ENCODE peak calls at places on chromosomes 12 and 14, in six cellular contexts. F is GM12865, X is suprapubic skin, G is body of pancreas, W is ovary, Z is HL-60. D is an unnamed sample.

GRCh38 chr12:124379379-124379937 is 84.6 kb downstream of the RFLNA start:
- DNase-seq in W (no peak), F (no peak), X (no peak), Z (no peak), G (no peak), D (no peak)

GRCh38 chr14:76390621-76391020 is 14.7 kb downstream of the ESRRB start:
- DNase-seq in X (no peak), F (no peak), W (no peak), Z (no peak), G (no peak), D (no peak)

GRCh38 chr12:34402228-34402898 is 380.1 kb downstream of the ALG10 start:
- DNase-seq in G (no peak), Z (no peak), X (peak; percentile 29), F (no peak), W (peak; percentile 1), D (no peak)

GRCh38 chr14:31992051-31992450 is 85.1 kb upstream of the ARHGAP5 start:
- DNase-seq in W (no peak), X (no peak), F (no peak), G (no peak), Z (no peak), D (no peak)

GRCh38 chr14:104096751-104097700 is 11.5 kb downstream of the ASPG start:
- DNase-seq in W (peak; percentile 17), F (no peak), X (peak; percentile 56), G (no peak), Z (no peak), D (no peak)

GRCh38 chr14:100873083-100873482 is 30.4 kb downstream of the RTL1 start:
- DNase-seq in Z (no peak), G (no peak), W (no peak), F (no peak), X (peak; percentile 29), D (no peak)

GRCh38 chr14:54515670-54516069 is 6.0 kb downstream of the CGRRF1 start:
- DNase-seq in G (no peak), Z (no peak), W (no peak), X (no peak), F (no peak), D (no peak)

GRCh38 chr12:57845478-57846284 is 848 bp downstream of the CTDSP2 start:
- DNase-seq in W (peak; percentile 83), F (peak; percentile 70), Z (peak; percentile 55), X (peak; percentile 87), G (peak; percentile 90), D (peak; percentile 75)

GRCh38 chr12:95304673-95305198 is 87.1 kb downstream of the VEZT start:
- DNase-seq in G (no peak), W (no peak), F (no peak), Z (no peak), X (no peak), D (no peak)

GRCh38 chr14:99819514-99819913 is 26.3 kb downstream of the EML1 start:
- DNase-seq in X (no peak), G (no peak), W (no peak), F (no peak), Z (no peak), D (no peak)

GRCh38 chr12:48023386-48023785 is 19.1 kb upstream of the COL2A1 start:
- DNase-seq in Z (no peak), G (no peak), F (no peak), W (no peak), X (no peak), D (no peak)

GRCh38 chr14:22977684-22978486 is 4.5 kb downstream of the AJUBA start:
- DNase-seq in Z (no peak), W (peak; percentile 58), X (peak; percentile 63), F (no peak), G (peak; percentile 86), D (peak; percentile 61)

GRCh38 chr12:48671231-48671856 is 10.7 kb downstream of the KANSL2 start:
- DNase-seq in W (no peak), X (no peak), G (no peak), F (no peak), Z (no peak), D (no peak)

GRCh38 chr12:70049596-70050360 is 193.5 kb upstream of the CNOT2 start:
- DNase-seq in G (no peak), Z (no peak), X (no peak), W (no peak), F (peak; percentile 89), D (peak; percentile 73)

GRCh38 chr12:123384318-123384993 is 524 bp downstream of the KMT5A start:
- DNase-seq in F (peak; percentile 38), W (no peak), X (no peak), G (no peak), Z (no peak), D (peak; percentile 36)

GRCh38 chr14:23441076-23441475 is 5.6 kb upstream of the MYH7 start:
- DNase-seq in F (no peak), G (no peak), X (no peak), W (no peak), Z (no peak), D (no peak)

GRCh38 chr12:74539765-74540526 is 2.3 kb downstream of the ATXN7L3B start:
- DNase-seq in G (no peak), F (peak; percentile 4), X (no peak), W (no peak), Z (no peak), D (no peak)

GRCh38 chr12:105524961-105525360 is 194.5 kb downstream of the C12orf75 start:
- DNase-seq in W (no peak), Z (no peak), X (no peak), F (no peak), G (no peak), D (no peak)

GRCh38 chr12:44889162-44889561 is 13.0 kb upstream of the NELL2 start:
- DNase-seq in Z (no peak), W (no peak), G (no peak), F (no peak), X (no peak), D (no peak)

GRCh38 chr14:62206456-62206855 is 444.2 kb downstream of the SNAPC1 start:
- DNase-seq in W (no peak), G (no peak), X (no peak), F (no peak), Z (no peak), D (no peak)

GRCh38 chr12:117854339-117855012 is 114.3 kb downstream of the KSR2 start:
- DNase-seq in F (peak; percentile 60), X (no peak), G (peak; percentile 40), W (peak; percentile 21), Z (peak; percentile 59), D (peak; percentile 83)

GRCh38 chr12:54230555-54230954 is 41.8 kb upstream of the SMUG1 start:
- DNase-seq in W (no peak), F (no peak), Z (no peak), X (no peak), G (no peak), D (no peak)

GRCh38 chr12:54229624-54230212 is 40.9 kb upstream of the SMUG1 start:
- DNase-seq in X (peak; percentile 75), W (no peak), F (peak; percentile 40), Z (no peak), G (no peak), D (no peak)

GRCh38 chr12:54228471-54228870 is 39.7 kb upstream of the SMUG1 start:
- DNase-seq in F (no peak), Z (no peak), W (no peak), X (no peak), G (no peak), D (no peak)

GRCh38 chr12:54231236-54231635 is 42.5 kb upstream of the SMUG1 start:
- DNase-seq in X (no peak), Z (no peak), W (no peak), G (no peak), F (no peak), D (no peak)

DNA sequence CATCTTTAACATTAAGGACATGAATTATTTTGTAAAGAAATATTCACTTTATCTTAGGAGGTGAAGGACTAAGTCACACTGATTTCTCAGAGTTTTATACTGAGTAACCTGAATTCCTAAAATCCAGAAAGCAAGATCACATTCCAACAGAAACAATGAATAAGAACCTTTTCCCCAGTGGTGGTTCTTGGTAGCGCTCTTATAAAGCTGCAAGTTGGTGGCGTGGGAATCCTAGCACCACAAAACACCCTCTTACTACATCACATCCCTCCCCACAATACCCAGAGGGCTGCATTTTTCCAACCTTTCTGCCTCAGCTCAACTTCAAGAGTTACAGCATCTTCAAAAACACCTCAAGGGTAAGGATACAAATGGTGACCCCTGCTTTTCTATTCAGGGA is 44.0 kb upstream of the SMUG1 start:
- DNase-seq in G (no peak), W (no peak), X (no peak), F (no peak), Z (no peak), D (no peak)
- TF ChIP-seq CTCF in G (no peak), W (peak; percentile 28), X (no peak), F (no peak), Z (no peak), D (no peak)

DNA sequence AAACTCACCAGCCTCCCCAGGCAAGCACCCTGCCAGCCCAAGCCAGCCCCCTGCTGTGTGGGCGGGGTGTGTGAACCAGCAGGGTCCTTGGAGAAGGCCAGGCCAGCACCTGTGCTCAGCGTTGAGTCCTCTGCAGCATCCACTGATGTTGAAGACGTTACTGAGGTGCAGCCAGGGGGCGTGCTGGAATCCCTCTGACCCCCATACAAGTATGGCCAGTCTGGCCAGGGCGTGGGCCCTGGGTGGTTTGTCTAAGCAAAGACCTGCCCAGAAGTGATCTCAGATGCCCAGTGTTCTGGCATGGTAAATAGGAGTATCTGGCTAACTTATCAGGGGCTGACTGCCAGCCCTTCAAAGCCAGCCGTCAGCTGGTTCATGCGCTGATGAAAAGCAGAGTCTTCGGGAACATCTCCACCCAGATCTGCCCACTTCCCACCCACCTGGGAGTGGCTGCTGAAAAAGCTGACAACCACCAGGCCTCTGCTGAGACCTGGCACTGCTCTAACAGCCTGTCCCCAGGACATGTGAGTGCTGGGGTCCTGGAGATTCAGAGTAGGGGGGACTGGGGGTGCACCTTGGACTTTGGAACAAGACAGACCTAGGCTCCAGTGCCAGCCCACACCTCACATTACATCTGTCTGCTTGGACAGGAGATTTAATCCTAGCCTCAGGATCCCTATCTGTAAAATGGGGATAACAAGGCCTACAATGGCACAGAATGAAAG is 41.1 kb downstream of the ACTN1 start:
- DNase-seq in W (no peak), X (no peak), F (no peak), G (peak; percentile 63), Z (no peak), D (peak; percentile 74)
- TF ChIP-seq CTCF in W (no peak), X (no peak), F (no peak), G (peak; percentile 46), Z (no peak), D (peak; percentile 38)

DNA sequence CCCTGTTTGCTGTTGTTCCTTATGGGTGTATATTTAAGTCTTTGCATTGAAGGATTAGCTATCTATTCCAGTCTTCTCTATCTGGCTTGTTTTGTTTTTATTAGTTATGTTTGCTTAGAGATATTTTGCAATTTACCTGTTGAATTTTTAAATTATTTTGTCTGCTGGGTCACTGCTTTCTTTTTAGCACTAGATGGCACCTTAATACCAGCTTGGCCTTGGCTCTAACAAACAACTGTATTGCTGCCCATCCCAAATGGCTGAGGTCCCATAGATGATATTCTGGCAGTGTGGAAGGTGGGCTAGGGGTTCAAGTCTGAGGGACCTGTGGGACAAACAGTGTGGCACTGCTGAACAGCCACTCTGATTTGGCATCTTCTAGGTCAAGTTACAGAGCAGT is 144.0 kb upstream of the FBXO33 start:
- DNase-seq in W (no peak), G (no peak), X (no peak), F (no peak), Z (no peak), D (no peak)
- TF ChIP-seq CTCF in W (no peak), G (no peak), X (no peak), F (no peak), Z (no peak), D (no peak)

DNA sequence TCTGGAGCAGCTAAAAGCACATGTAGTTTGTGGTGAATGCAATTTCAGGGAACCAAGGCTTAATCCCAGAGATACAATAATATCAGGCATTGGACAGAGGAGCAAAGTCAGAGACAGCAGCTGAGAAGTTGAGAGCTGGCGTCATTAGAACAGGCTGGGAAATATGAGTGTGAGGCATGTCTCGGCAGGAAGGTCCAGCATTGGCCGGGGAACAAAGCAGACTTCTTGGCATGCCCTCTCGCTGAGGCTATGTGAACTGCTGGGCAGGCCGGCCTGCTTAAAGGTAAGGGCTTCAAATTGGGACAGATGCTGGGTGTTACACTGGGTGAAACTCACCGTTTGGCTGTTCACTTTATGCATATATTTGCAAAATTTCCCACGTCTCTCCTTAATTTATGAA is 125.4 kb downstream of the CAND1 start:
- DNase-seq in Z (no peak), X (no peak), W (peak; percentile 26), G (peak; percentile 53), F (no peak), D (no peak)
- TF ChIP-seq CTCF in Z (no peak), X (no peak), W (no peak), G (peak; percentile 47), F (no peak), D (no peak)